ENCODE peak calls at places on chromosomes 2 and 18, in six cellular contexts. Z is RWPE1, V is brain microvascular endothelial cell, P is psoas muscle, Y is A549, B is SK-N-SH. R is an unnamed sample.

GRCh38 chr2:174840436-174840835 is 76.2 kb upstream of the CHRNA1 start:
- DNase-seq in Z (no peak), Y (no peak), B (no peak), V (peak), P (no peak), R (no peak)

GRCh38 chr2:100192825-100193224 is 50.4 kb upstream of the AFF3 start:
- DNase-seq in V (no peak), Z (no peak), P (no peak), B (no peak), Y (no peak), R (no peak)

GRCh38 chr2:65075605-65076344 is 19.6 kb downstream of the CEP68 start:
- DNase-seq in V (peak), B (no peak), Z (no peak), P (no peak), Y (no peak), R (no peak)

GRCh38 chr18:48820483-48821250 is 130.1 kb downstream of the SMAD7 start:
- DNase-seq in V (no peak), B (no peak), Z (no peak), Y (no peak), P (peak), R (no peak)

GRCh38 chr2:74293191-74294065 is 49.8 kb downstream of the SLC4A5 start:
- DNase-seq in B (no peak), Y (no peak), P (no peak), V (no peak), Z (no peak), R (no peak)

GRCh38 chr2:23636412-23636811 is 251.4 kb downstream of the KLHL29 start:
- DNase-seq in P (peak), V (no peak), Z (no peak), B (peak), Y (peak), R (no peak)

GRCh38 chr2:217753460-217754200 is 249.2 kb downstream of the TNS1 start:
- DNase-seq in P (no peak), B (no peak), Y (no peak), Z (no peak), V (no peak), R (no peak)

GRCh38 chr18:26521617-26522016 is 26.7 kb downstream of the KCTD1 start:
- DNase-seq in Z (no peak), Y (no peak), P (no peak), V (no peak), B (no peak), R (no peak)

GRCh38 chr18:79575891-79576685 is 103.5 kb upstream of the CTDP1 start:
- DNase-seq in B (no peak), V (peak), P (peak), Z (no peak), Y (no peak), R (peak)

GRCh38 chr2:140657657-140658056 is 1473.2 kb downstream of the LRP1B start:
- DNase-seq in V (peak), P (no peak), Z (no peak), B (peak), Y (peak), R (no peak)

GRCh38 chr2:27185331-27186026 is 26.4 kb upstream of the ATRAID start:
- DNase-seq in V (no peak), Z (no peak), Y (no peak), P (peak), B (no peak), R (no peak)

GRCh38 chr18:62281684-62282083 is 43.4 kb upstream of the TNFRSF11A start:
- DNase-seq in P (no peak), B (no peak), V (peak), Z (peak), Y (no peak), R (peak)

GRCh38 chr2:240300840-240301239 is 134.6 kb upstream of the GPC1 start:
- DNase-seq in Z (no peak), V (no peak), B (peak), Y (no peak), P (no peak), R (no peak)

GRCh38 chr2:25877431-25878360 is 591 bp downstream of the ASXL2 start:
- DNase-seq in Z (peak), B (peak), V (peak), P (peak), Y (peak), R (no peak)

GRCh38 chr18:74499633-74500032 is 3.5 kb downstream of the CNDP2 start:
- DNase-seq in B (no peak), V (peak), Y (no peak), P (peak), Z (peak), R (no peak)

GRCh38 chr2:72913531-72914225 is 3.6 kb upstream of the EMX1 start:
- DNase-seq in P (no peak), V (no peak), Y (peak), B (no peak), Z (no peak), R (no peak)

GRCh38 chr2:12317853-12318426 is 398.8 kb upstream of the TRIB2 start:
- DNase-seq in Z (peak), V (peak), P (no peak), Y (no peak), B (no peak), R (peak)

GRCh38 chr2:202104286-202104870 is 31.3 kb downstream of the KIAA2012 start:
- DNase-seq in P (peak), Z (no peak), V (peak), B (peak), Y (peak), R (no peak)

GRCh38 chr18:45847119-45847518 is 21.6 kb downstream of the SIGLEC15 start:
- DNase-seq in Z (no peak), B (no peak), V (no peak), P (no peak), Y (no peak), R (no peak)

GRCh38 chr2:118223487-118224136 is 135.3 kb downstream of the INSIG2 start:
- DNase-seq in P (no peak), Z (no peak), V (no peak), B (no peak), Y (no peak), R (no peak)

GRCh38 chr2:216023055-216023648 is 9.8 kb upstream of the MREG start:
- DNase-seq in P (no peak), Z (peak), V (peak), B (peak), Y (peak), R (no peak)

GRCh38 chr2:206832886-206833285 is 67.5 kb downstream of the FASTKD2 start:
- DNase-seq in P (no peak), V (no peak), B (no peak), Z (no peak), Y (no peak), R (no peak)

GRCh38 chr2:38666578-38666926 is 638 bp downstream of the GALM start:
- DNase-seq in Y (no peak), B (no peak), Z (no peak), P (no peak), V (no peak), R (no peak)

GRCh38 chr2:221189431-221189830 is 382.7 kb downstream of the EPHA4 start:
- DNase-seq in Y (no peak), P (no peak), Z (no peak), V (no peak), B (no peak), R (no peak)

GRCh38 chr2:239825705-239825979 is 199.5 kb downstream of the NDUFA10 start:
- DNase-seq in B (peak), Y (no peak), P (no peak), Z (no peak), V (no peak), R (no peak)

GRCh38 chr2:24863636-24864035 is 56.4 kb downstream of the ADCY3 start:
- DNase-seq in Y (no peak), B (no peak), P (no peak), V (no peak), Z (no peak), R (no peak)

GRCh38 chr18:75130591-75131274 is 78.2 kb downstream of the PTGR3 start:
- DNase-seq in V (no peak), B (peak), Z (no peak), P (no peak), Y (no peak), R (no peak)

GRCh38 chr2:44136186-44136585 is 32.5 kb upstream of the PPM1B start:
- DNase-seq in Z (peak), B (no peak), Y (peak), P (no peak), V (peak), R (no peak)

GRCh38 chr18:27114842-27115241 is 70.3 kb downstream of the CHST9 start:
- DNase-seq in B (no peak), V (no peak), Z (no peak), P (no peak), Y (no peak), R (no peak)

GRCh38 chr2:163345795-163346573 is 389.8 kb downstream of the FIGN start:
- DNase-seq in B (peak), P (no peak), Z (peak), Y (peak), V (peak), R (no peak)

GRCh38 chr2:238321467-238321866 is 1.1 kb downstream of the TRAF3IP1 start:
- DNase-seq in B (no peak), Y (no peak), V (no peak), P (no peak), Z (no peak), R (no peak)

GRCh38 chr2:240140511-240140910 is at the start of gene OTOS:
- DNase-seq in Z (no peak), P (peak), Y (no peak), V (no peak), B (no peak), R (no peak)

GRCh38 chr18:79615091-79615490 is 64.5 kb upstream of the CTDP1 start:
- DNase-seq in Z (no peak), B (no peak), V (no peak), Y (no peak), P (peak), R (no peak)

GRCh38 chr2:51723716-51724115 is 691.8 kb upstream of the NRXN1 start:
- DNase-seq in Y (no peak), V (no peak), P (no peak), B (no peak), Z (no peak), R (no peak)

GRCh38 chr2:216700088-216700567 is 4.8 kb upstream of the IGFBP5 start:
- DNase-seq in Z (no peak), V (no peak), B (peak), P (no peak), Y (no peak), R (no peak)

DNA sequence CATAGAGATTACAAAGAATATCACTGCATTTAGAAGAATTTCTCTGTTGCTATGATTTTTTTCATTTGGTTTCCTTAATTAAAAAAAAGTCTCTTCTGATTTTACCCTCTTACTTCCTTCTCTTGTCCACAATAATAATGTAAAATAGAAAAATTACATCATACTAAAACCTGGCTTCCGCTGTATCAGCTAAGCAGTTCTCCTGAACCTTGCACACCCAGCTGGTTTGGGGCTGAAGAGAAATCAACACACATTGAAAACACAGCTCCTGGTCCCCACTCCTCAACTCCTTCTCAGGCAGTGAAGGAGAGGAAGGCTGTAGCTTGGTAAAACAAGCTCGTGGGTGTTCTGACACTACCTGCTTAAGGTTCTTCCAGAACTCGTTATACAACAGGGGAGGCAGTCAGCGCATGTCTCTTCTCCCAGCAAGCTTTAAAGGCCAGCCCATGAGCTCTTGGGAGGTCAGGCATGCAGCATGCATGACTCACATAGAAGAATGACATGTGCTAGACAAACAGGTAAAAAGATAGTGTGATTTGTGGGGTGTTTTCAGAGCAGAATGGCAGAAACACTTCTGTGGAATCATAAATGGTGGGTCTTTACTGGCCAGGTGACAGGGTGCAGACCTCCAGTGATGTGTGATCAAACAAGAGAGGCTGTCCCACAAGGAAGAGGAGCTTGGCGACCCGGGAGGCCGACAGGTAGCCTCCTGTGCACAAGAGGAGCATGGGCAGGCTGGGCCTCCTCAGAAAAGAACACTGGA is 69.1 kb downstream of the UXS1 start:
- DNase-seq in P (no peak), Y (no peak), Z (peak), V (no peak), B (no peak), R (peak)
- H3K27ac ChIP-seq in P (no peak), Y (no peak), Z (no peak), V (no peak), B (no peak), R (peak)

GRCh38 chr18:41973989-41974388 is 19.0 kb downstream of the PIK3C3 start:
- DNase-seq in P (no peak), Z (no peak), Y (no peak), V (no peak), B (no peak), R (no peak)

GRCh38 chr18:41975287-41975683 is 20.3 kb downstream of the PIK3C3 start:
- DNase-seq in Y (no peak), V (no peak), P (no peak), Z (no peak), B (no peak), R (no peak)

GRCh38 chr18:41967680-41968079 is 12.6 kb downstream of the PIK3C3 start:
- DNase-seq in B (no peak), P (no peak), Z (no peak), V (no peak), Y (no peak), R (no peak)

GRCh38 chr18:41974661-41975286 is 19.7 kb downstream of the PIK3C3 start:
- DNase-seq in Z (no peak), V (no peak), P (no peak), Y (no peak), B (no peak), R (no peak)

GRCh38 chr18:41972067-41973000 is 17.3 kb downstream of the PIK3C3 start:
- DNase-seq in Y (no peak), B (no peak), P (no peak), Z (no peak), V (no peak), R (no peak)
- H3K27ac ChIP-seq in Y (no peak), B (peak), P (no peak), Z (no peak), V (no peak), R (no peak)

GRCh38 chr2:63047534-63048281 is 2.9 kb upstream of the OTX1 start:
- DNase-seq in V (no peak), B (peak), Y (no peak), Z (no peak), P (peak), R (no peak)

GRCh38 chr2:63049291-63050185 is 1.1 kb upstream of the OTX1 start:
- DNase-seq in Y (peak), P (no peak), B (peak), Z (no peak), V (no peak), R (no peak)

GRCh38 chr2:63048367-63049171 is 2.1 kb upstream of the OTX1 start:
- DNase-seq in Z (no peak), Y (no peak), P (peak), V (no peak), B (peak), R (no peak)

GRCh38 chr2:63044360-63045327 is 6.0 kb upstream of the OTX1 start:
- DNase-seq in B (no peak), V (no peak), Z (no peak), Y (no peak), P (no peak), R (no peak)

GRCh38 chr2:63047193-63047533 is 3.5 kb upstream of the OTX1 start:
- DNase-seq in Y (no peak), Z (no peak), P (no peak), V (no peak), B (peak), R (no peak)
- H3K27ac ChIP-seq in Y (no peak), Z (no peak), P (no peak), V (no peak), B (no peak), R (peak)

DNA sequence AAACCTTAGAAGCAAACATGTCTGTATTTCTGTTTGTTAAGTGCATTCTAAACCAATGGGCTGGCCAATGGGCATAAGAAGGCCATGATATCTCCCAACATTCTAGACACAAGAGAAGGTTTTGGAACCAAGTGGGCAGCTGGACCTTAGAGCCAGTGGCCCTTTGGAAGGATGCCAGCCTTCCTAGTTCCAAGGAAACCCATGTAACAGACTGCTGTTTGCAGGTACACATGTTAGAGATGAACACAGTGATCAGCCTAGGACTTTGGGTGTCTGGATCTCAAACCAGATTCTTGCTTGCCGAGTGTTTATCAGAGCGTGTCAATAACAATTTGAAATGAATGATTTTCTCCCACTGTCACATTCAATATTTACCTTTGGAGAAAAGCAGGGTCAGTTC is 97.5 kb upstream of the COPS8 start:
- DNase-seq in Z (no peak), P (no peak), Y (no peak), V (no peak), B (no peak), R (no peak)
- H3K27ac ChIP-seq in Z (no peak), P (peak), Y (no peak), V (no peak), B (no peak), R (no peak)

GRCh38 chr2:185780890-185781289 is 42.3 kb downstream of the FSIP2 start:
- DNase-seq in Z (no peak), P (no peak), Y (no peak), V (no peak), B (no peak), R (no peak)
- H3K27ac ChIP-seq in Z (no peak), P (no peak), Y (no peak), V (no peak), B (peak), R (no peak)

GRCh38 chr18:34880403-34880802 is 160.8 kb upstream of the MAPRE2 start:
- DNase-seq in P (no peak), Z (no peak), V (no peak), B (no peak), Y (no peak), R (no peak)

GRCh38 chr18:34884456-34884855 is 156.8 kb upstream of the MAPRE2 start:
- DNase-seq in B (no peak), V (no peak), Z (no peak), P (no peak), Y (no peak), R (no peak)

GRCh38 chr18:34886162-34886561 is 155.1 kb upstream of the MAPRE2 start:
- DNase-seq in Y (no peak), V (no peak), P (no peak), B (no peak), Z (no peak), R (no peak)

DNA sequence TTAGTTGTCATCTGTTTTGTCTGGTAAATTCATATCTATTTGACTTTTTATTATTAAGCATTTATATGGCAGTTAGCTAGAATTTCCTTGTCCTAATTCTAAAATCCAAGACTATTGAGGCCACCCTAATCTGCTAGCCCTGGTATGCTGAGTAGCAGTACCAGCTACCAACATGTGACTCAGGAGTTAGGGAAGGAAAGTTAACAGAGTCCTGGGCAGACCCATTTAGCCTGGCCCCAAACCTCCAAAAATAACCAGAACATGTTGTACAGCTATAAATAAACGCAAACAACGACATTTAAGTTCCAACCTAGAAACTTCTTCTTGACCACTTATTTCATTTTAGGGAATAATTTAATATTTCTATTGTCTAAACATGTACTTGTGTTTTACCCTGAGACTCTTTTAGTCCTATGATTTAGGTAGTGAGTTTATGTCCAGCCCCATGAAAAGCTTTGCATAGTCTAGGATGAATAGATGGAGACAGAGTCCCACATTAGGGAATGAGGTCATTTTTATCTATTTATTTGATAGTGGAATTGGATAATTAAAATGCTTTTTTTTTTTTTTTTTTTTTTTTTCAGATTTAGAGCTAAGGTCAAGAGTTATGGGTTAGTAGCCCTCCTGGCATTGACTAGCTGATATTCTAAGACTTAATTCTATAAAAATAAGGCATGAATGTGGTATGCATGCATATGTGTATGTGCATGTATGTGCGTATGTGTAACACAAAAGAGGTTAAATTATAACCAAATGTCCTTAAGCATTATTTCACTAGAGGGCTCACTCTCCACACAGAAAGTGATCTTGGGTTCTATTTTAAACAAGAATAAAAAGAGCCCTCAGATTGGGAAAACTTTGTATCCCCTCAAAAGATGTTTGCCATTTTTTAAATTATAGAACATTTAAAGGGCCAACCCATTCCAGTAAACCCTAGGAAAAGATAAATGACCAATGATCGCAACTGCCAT is 160.0 kb upstream of the MAPRE2 start:
- DNase-seq in B (no peak), Y (peak), P (no peak), V (no peak), Z (no peak), R (no peak)
- H3K27ac ChIP-seq in B (no peak), Y (no peak), P (peak), V (no peak), Z (no peak), R (no peak)

GRCh38 chr2:190507135-190507534 is 27.4 kb downstream of the NEMP2 start:
- DNase-seq in Z (no peak), P (no peak), V (no peak), Y (no peak), B (no peak), R (no peak)

GRCh38 chr2:190504912-190505311 is 29.6 kb downstream of the NEMP2 start:
- DNase-seq in Y (no peak), B (no peak), V (no peak), P (no peak), Z (no peak), R (no peak)

GRCh38 chr2:190505696-190506095 is 28.8 kb downstream of the NEMP2 start:
- DNase-seq in B (no peak), Y (peak), V (no peak), P (no peak), Z (no peak), R (no peak)

GRCh38 chr2:190503088-190503487 is 31.4 kb downstream of the NEMP2 start:
- DNase-seq in Z (no peak), B (no peak), Y (no peak), V (no peak), P (no peak), R (no peak)

GRCh38 chr2:190506666-190507065 is 27.9 kb downstream of the NEMP2 start:
- DNase-seq in B (no peak), P (no peak), Z (no peak), V (no peak), Y (no peak), R (no peak)
- H3K27ac ChIP-seq in B (no peak), P (no peak), Z (no peak), V (no peak), Y (no peak), R (no peak)